ENCODE peak calls at places on chromosomes 16 and 17, in four cellular contexts. D is 8988T; P is stomach; R is stimulated activated CD8-positive, alpha-beta memory T cell treated with anti-CD3 and anti-CD28 coated beads, Interleukin-4, amount 100 ng/mL, for 24 hours. M is an unnamed sample.

GRCh38 chr17:67038861-67039365 is 5.4 kb upstream of the CACNG1 start:
- DNase-seq in D (no peak), P (no peak), R (no peak), M (no peak)

GRCh38 chr16:81928975-81929374 is 82.3 kb downstream of the SDR42E1 start:
- DNase-seq in D (no peak), P (peak; percentile 42), R (no peak), M (no peak)

GRCh38 chr17:76772842-76773521 is 35.1 kb downstream of the MFSD11 start:
- DNase-seq in D (no peak), P (no peak), R (peak; percentile 14), M (no peak)

GRCh38 chr17:47719411-47720152 is 13.5 kb upstream of the TBX21 start:
- DNase-seq in D (no peak), P (no peak), R (peak; percentile 62), M (peak; percentile 76)

GRCh38 chr17:28812980-28813377 is 29.6 kb downstream of the FAM222B start:
- DNase-seq in D (no peak), P (no peak), R (no peak), M (no peak)

GRCh38 chr17:81432873-81433451 is 37.7 kb downstream of the BAHCC1 start:
- DNase-seq in D (no peak), P (peak; percentile 94), R (no peak), M (no peak)

GRCh38 chr17:32157225-32157624 is 14.9 kb downstream of the RHOT1 start:
- DNase-seq in D (no peak), P (no peak), R (no peak), M (no peak)

GRCh38 chr16:28131743-28132393 is 68.4 kb upstream of the GSG1L start:
- DNase-seq in D (no peak), P (no peak), R (no peak), M (no peak)

GRCh38 chr17:81930142-81931125 is 2.9 kb upstream of the MAFG start:
- DNase-seq in D (no peak), P (no peak), R (no peak), M (no peak)

GRCh38 chr16:67391424-67392300 is 1.6 kb downstream of the TPPP3 start:
- DNase-seq in D (no peak), P (no peak), R (no peak), M (no peak)

GRCh38 chr17:81991684-81992513 is 14.5 kb downstream of the ASPSCR1 start:
- DNase-seq in D (no peak), P (peak; percentile 96), R (no peak), M (no peak)

GRCh38 chr17:77842148-77842905 is 116.2 kb upstream of the TNRC6C start:
- DNase-seq in D (no peak), P (no peak), R (no peak), M (no peak)

GRCh38 chr16:1464196-1464893 is 10.5 kb downstream of the CLCN7 start:
- DNase-seq in D (no peak), P (no peak), R (no peak), M (no peak)

GRCh38 chr17:32564325-32564724 is 77.5 kb downstream of the CDK5R1 start:
- DNase-seq in D (no peak), P (no peak), R (no peak), M (no peak)

GRCh38 chr16:71421911-71422310 is 19.9 kb downstream of the TLE7 start:
- DNase-seq in D (peak; percentile 83), P (no peak), R (no peak), M (peak; percentile 15)

GRCh38 chr17:10516638-10517037 is 1.7 kb downstream of the MYH1 start:
- DNase-seq in D (no peak), P (no peak), R (no peak), M (no peak)

GRCh38 chr17:39747745-39748144 is 10.0 kb downstream of the GRB7 start:
- DNase-seq in D (no peak), P (no peak), R (no peak), M (no peak)

GRCh38 chr17:65177901-65178300 is 40.7 kb downstream of the RGS9 start:
- DNase-seq in D (no peak), P (no peak), R (no peak), M (no peak)

GRCh38 chr17:42577140-42577531 is 393 bp downstream of the PSMC3IP start:
- DNase-seq in D (no peak), P (no peak), R (no peak), M (no peak)

GRCh38 chr17:29179232-29180036 is 764 bp downstream of the MYO18A start:
- DNase-seq in D (peak; percentile 84), P (peak; percentile 90), R (no peak), M (no peak)

GRCh38 chr16:85402910-85403692 is 210.0 kb upstream of the GSE1 start:
- DNase-seq in D (no peak), P (no peak), R (no peak), M (no peak)

M was measured in NK-92 treated with Interleukin-12 subunit alpha and Interleukin-12 subunit beta, amount 100 ng/mL, for 24 hours.